ENCODE peak calls at places on chromosomes 12 and 14, in six cellular contexts. C is SK-N-SH; G is AG04450; T is pancreas; R is CD8-positive, alpha-beta T cell; N is ovary. S is an unnamed sample. For H3K27me3, the result is how much of the 10 kb centered on the place peaks cover.

GRCh38 chr12:110037315-110037714 is 11.0 kb downstream of the C12orf76 start:
- DNase-seq in G (no peak), T (no peak), R (no peak), N (no peak), C (no peak), S (no peak)

GRCh38 chr12:26278266-26278665 is 82.9 kb downstream of the SSPN start:
- DNase-seq in T (no peak), C (no peak), G (no peak), N (no peak), R (no peak), S (no peak)

GRCh38 chr14:103393687-103394626 is 8.7 kb downstream of the MARK3 start:
- DNase-seq in G (no peak), T (peak), R (no peak), C (peak), N (no peak), S (no peak)

GRCh38 chr12:41904041-41904440 is 240.6 kb downstream of the GXYLT1 start:
- DNase-seq in G (no peak), N (no peak), T (no peak), C (no peak), R (no peak), S (no peak)

GRCh38 chr14:92832137-92832700 is 38.1 kb downstream of the GOLGA5 start:
- DNase-seq in C (no peak), G (no peak), N (no peak), T (no peak), R (no peak), S (no peak)

GRCh38 chr14:102799684-102800562 is 22.7 kb downstream of the TRAF3 start:
- DNase-seq in C (no peak), T (no peak), R (no peak), G (peak), N (no peak), S (no peak)

GRCh38 chr14:69108358-69108757 is 44.6 kb downstream of the DCAF5 start:
- DNase-seq in R (no peak), N (no peak), T (no peak), G (no peak), C (no peak), S (no peak)

GRCh38 chr14:36091096-36091495 is 85.4 kb downstream of the PTCSC3 start:
- DNase-seq in R (no peak), N (no peak), G (peak), T (peak), C (no peak), S (peak)

GRCh38 chr12:31326689-31327659 is 1.0 kb upstream of the SINHCAF start:
- DNase-seq in G (no peak), N (no peak), T (no peak), R (no peak), C (no peak), S (no peak)

GRCh38 chr12:56634242-56634836 is 4.2 kb upstream of the BAZ2A start:
- DNase-seq in G (no peak), T (peak), C (peak), R (no peak), N (peak), S (no peak)

GRCh38 chr14:104800600-104801283 is at the start of gene ZBTB42:
- DNase-seq in R (peak), T (peak), N (peak), G (no peak), C (peak), S (no peak)

GRCh38 chr14:99660006-99660566 is 15.2 kb downstream of the HHIPL1 start:
- DNase-seq in R (no peak), C (no peak), N (no peak), T (no peak), G (no peak), S (no peak)

GRCh38 chr14:79629372-79629771 is 581.9 kb downstream of the DIO2 start:
- DNase-seq in R (no peak), C (no peak), T (no peak), G (no peak), N (no peak), S (peak)

GRCh38 chr14:79631276-79631675 is 580.0 kb downstream of the DIO2 start:
- DNase-seq in T (no peak), G (no peak), R (no peak), N (no peak), C (no peak), S (no peak)

GRCh38 chr14:79627058-79627457 is 584.2 kb downstream of the DIO2 start:
- DNase-seq in N (no peak), G (no peak), C (no peak), R (no peak), T (no peak), S (no peak)

GRCh38 chr14:79630561-79630960 is 580.7 kb downstream of the DIO2 start:
- DNase-seq in N (no peak), G (no peak), T (no peak), C (no peak), R (no peak), S (no peak)

GRCh38 chr14:79629891-79630560 is 581.3 kb downstream of the DIO2 start:
- DNase-seq in N (no peak), C (no peak), R (no peak), T (no peak), G (no peak), S (peak)
- H3K4me3 ChIP-seq in N (no peak), C (no peak), R (no peak), T (no peak), G (no peak), S (no peak)

GRCh38 chr12:47079365-47079893 is at the start of gene PCED1B:
- DNase-seq in R (peak), G (no peak), T (peak), C (peak), N (peak), S (no peak)
- TF ChIP-seq CTCF in R (no peak), G (peak), T (no peak), C (peak), N (no peak), S (peak)

DNA sequence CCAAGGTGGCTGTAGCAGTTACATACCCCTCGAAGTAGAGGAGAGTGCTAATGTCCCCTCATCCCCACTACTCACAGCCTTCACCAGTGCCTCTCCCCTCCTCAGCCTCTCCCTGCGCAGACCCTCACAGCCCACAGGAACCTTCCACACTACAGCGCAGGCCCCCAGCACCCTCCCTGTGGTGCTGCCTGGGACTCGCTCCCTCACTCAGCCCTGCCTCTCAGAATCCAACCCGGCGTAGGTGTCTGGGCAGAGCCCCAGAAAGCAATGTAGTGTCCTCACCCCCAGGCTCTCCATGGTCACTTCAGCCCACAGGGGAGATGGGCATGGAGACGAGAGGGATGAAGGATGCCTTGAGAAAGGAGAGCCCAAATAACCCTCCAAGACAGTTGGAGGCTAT is 10.9 kb upstream of the ZNF740 start:
- DNase-seq in N (no peak), C (no peak), T (no peak), R (no peak), G (no peak), S (no peak)
- H3K27me3 ChIP-seq in N (under half), C (under half), T (under half), R (under half), G (under half), S (under half)

GRCh38 chr14:97459180-97459579 is 662.0 kb downstream of the VRK1 start:
- DNase-seq in G (no peak), R (no peak), N (no peak), T (no peak), C (no peak), S (no peak)
- H3K4me3 ChIP-seq in G (no peak), R (peak), N (no peak), T (no peak), C (no peak), S (no peak)

GRCh38 chr12:19155981-19156734 is 26.6 kb downstream of the PLEKHA5 start:
- DNase-seq in R (no peak), C (no peak), G (no peak), T (no peak), N (no peak), S (no peak)

GRCh38 chr12:19151298-19151697 is 21.8 kb downstream of the PLEKHA5 start:
- DNase-seq in T (no peak), R (no peak), G (no peak), N (no peak), C (no peak), S (no peak)

GRCh38 chr12:19158909-19159308 is 29.4 kb downstream of the PLEKHA5 start:
- DNase-seq in C (no peak), T (no peak), G (peak), R (no peak), N (no peak), S (no peak)

GRCh38 chr12:19153396-19153795 is 23.9 kb downstream of the PLEKHA5 start:
- DNase-seq in G (no peak), T (no peak), R (no peak), N (no peak), C (no peak), S (no peak)

DNA sequence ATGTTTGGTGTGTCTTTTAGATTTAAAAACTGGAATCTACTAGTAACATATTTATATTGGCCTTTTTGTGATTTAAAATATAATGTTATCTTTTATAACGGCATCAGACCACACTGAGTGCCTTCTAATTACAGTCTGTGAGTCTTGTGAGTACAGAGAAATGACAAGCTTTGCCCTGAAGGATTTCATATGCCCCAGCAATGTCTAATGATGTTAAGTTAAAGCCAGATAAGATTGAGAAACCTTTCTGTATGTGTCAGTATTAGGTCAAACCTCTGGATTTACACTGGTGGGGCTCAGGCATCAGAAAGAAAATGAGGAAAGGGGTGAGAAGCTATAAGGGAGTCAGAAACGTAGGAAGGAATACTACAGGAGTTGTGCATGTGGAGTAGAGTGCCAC is 25.2 kb downstream of the PLEKHA5 start:
- DNase-seq in G (no peak), C (peak), T (no peak), N (no peak), R (no peak), S (no peak)
- TF ChIP-seq CTCF in G (no peak), C (no peak), T (no peak), N (no peak), R (no peak), S (no peak)